ENCODE peak calls at places on chromosomes 16 and 17, in four cellular contexts. R is WTC11, A is GM12878, J is HepG2. B is an unnamed sample.

GRCh38 chr16:56551796-56552738 is 12.8 kb upstream of the MT4 start:
- DNase-seq in R (no peak), A (no peak), J (peak; percentile 84), B (no peak)

GRCh38 chr17:58668598-58668935 is 23.3 kb downstream of the TEX14 start:
- DNase-seq in J (no peak), R (no peak), A (no peak), B (no peak)

GRCh38 chr17:80871341-80871740 is 120.3 kb upstream of the CHMP6 start:
- DNase-seq in J (no peak), R (peak; percentile 8), A (no peak), B (no peak)

GRCh38 chr16:69410285-69410990 is 14.0 kb upstream of the CYB5B start:
- DNase-seq in R (no peak), J (no peak), A (no peak), B (no peak)

GRCh38 chr17:55680983-55681382 is 41.7 kb downstream of the TMEM100 start:
- DNase-seq in A (no peak), J (no peak), R (no peak), B (no peak)

GRCh38 chr17:7015587-7016020 is 3.2 kb downstream of the RNASEK start:
- DNase-seq in J (no peak), R (no peak), A (no peak), B (peak; percentile 27)

GRCh38 chr17:81665205-81666091 is 957 bp downstream of the OXLD1 start:
- DNase-seq in A (no peak), R (no peak), J (peak; percentile 47), B (peak; percentile 68)

GRCh38 chr17:28008526-28008925 is 34.0 kb upstream of the NLK start:
- DNase-seq in R (peak; percentile 80), J (peak; percentile 16), A (no peak), B (peak; percentile 74)

GRCh38 chr16:48444574-48444973 is 59.4 kb upstream of the SIAH1 start:
- DNase-seq in R (no peak), J (no peak), A (no peak), B (no peak)

GRCh38 chr16:60651351-60651750 is 1384.9 kb downstream of the CDH8 start:
- DNase-seq in J (no peak), A (no peak), R (no peak), B (no peak)

GRCh38 chr17:50272711-50273653 is 1.3 kb upstream of the TMEM92 start:
- DNase-seq in A (no peak), R (peak; percentile 84), J (no peak), B (peak; percentile 81)

GRCh38 chr17:55768946-55769624 is 18.2 kb downstream of the PCTP start:
- DNase-seq in J (no peak), R (no peak), A (no peak), B (no peak)

GRCh38 chr16:624522-625401 is 6.0 kb upstream of the WFIKKN1 start:
- DNase-seq in R (no peak), J (no peak), A (no peak), B (no peak)

GRCh38 chr17:81537343-81537855 is 9.2 kb downstream of the FSCN2 start:
- DNase-seq in A (no peak), R (peak; percentile 81), J (no peak), B (peak; percentile 54)

GRCh38 chr16:35516551-35516950 is 2057.1 kb downstream of the TP53TG3F start:
- DNase-seq in J (no peak), R (no peak), A (no peak), B (no peak)

GRCh38 chr17:16820161-16820877 is 130.3 kb downstream of the CCDC144A start:
- DNase-seq in A (no peak), R (no peak), J (no peak), B (no peak)

GRCh38 chr17:79647456-79647915 is 36.6 kb upstream of the RBFOX3 start:
- DNase-seq in R (no peak), A (no peak), J (no peak), B (no peak)

GRCh38 chr16:8631818-8632217 is 10.3 kb downstream of the METTL22 start:
- DNase-seq in J (no peak), R (no peak), A (no peak), B (no peak)

GRCh38 chr16:30603945-30604315 is 6.3 kb downstream of the ZNF689 start:
- DNase-seq in R (no peak), J (no peak), A (no peak), B (no peak)

GRCh38 chr16:73265124-73265838 is 217.4 kb upstream of the ZFHX3 start:
- DNase-seq in R (peak; percentile 32), A (no peak), J (no peak), B (peak; percentile 43)

GRCh38 chr17:82330322-82331239 is 3.0 kb downstream of the SECTM1 start:
- DNase-seq in R (no peak), A (no peak), J (peak; percentile 85), B (peak; percentile 59)

GRCh38 chr17:67862614-67863217 is 37.4 kb downstream of the BPTF start:
- DNase-seq in R (no peak), J (no peak), A (no peak), B (peak; percentile 16)

GRCh38 chr16:55499951-55500350 is 8.9 kb upstream of the LPCAT2 start:
- DNase-seq in A (no peak), J (no peak), R (no peak), B (peak; percentile 1)

GRCh38 chr16:67151431-67152097 is 766 bp upstream of the B3GNT9 start:
- DNase-seq in R (no peak), A (no peak), J (no peak), B (no peak)

GRCh38 chr17:73820686-73821448 is 176.6 kb upstream of the SDK2 start:
- DNase-seq in R (peak; percentile 67), J (no peak), A (no peak), B (peak; percentile 15)

GRCh38 chr17:57735707-57736106 is 9.4 kb downstream of the CCDC182 start:
- DNase-seq in R (peak; percentile 50), J (peak; percentile 37), A (no peak), B (peak; percentile 19)

GRCh38 chr17:3968017-3968416 is 3.8 kb upstream of the ATP2A3 start:
- DNase-seq in A (no peak), R (no peak), J (no peak), B (no peak)

GRCh38 chr16:66359012-66359411 is 7.5 kb upstream of the CDH5 start:
- DNase-seq in A (no peak), J (no peak), R (no peak), B (no peak)

DNA sequence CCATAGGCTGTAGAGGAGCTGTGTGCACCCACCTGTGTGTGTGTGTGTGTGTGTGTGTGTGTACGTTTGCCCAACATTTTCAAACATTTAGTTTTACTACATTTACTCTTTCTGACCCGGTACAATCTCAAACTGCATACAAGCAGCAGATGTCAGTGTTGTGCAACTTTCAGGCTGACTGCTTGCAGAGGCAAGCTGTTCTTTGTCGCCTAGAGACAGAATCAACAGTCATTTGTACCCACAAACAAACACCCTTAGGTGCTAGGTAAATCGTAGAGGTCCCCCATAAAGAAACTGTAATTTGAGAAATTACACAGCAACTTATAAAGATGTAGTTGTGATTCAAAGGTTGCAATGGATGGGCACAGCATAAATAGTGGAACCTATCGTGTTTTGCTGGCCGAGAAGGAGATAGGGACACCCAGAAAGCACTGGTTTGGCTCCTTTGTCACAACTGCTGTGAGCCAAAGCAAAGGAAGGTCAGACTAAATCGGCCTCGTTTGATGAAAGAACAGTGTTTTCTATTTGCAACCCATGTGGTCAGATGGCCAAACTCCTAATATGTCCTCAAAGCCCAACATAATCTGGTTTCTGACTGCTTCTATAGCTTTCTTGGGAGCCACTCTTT is 478.4 kb downstream of the TOX3 start:
- DNase-seq in J (peak; percentile 35), R (peak; percentile 44), A (no peak), B (no peak)
- TF ChIP-seq NR2C2 in J (no peak), R (no peak), A (no peak), B (no peak)

DNA sequence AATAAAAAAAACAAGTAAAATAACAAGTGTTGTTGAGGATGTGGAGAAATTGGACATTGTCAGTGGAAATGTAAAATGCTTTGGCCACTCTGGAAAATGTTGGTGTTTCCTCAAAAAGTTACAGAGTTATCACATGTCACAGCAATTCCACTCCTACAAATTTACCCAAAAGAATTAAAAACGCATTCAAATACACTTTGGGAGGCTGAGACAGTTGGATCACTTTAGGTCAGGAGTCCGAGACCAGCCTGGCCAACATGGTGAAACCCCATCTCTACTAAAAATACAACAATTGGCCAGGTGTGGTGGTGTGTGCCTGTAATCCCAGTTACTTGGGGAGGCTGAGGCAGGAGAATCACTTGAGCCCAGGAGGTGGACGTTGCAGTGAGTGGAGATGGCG is 5.6 kb downstream of the TOP3A start:
- DNase-seq in A (no peak), R (no peak), J (no peak), B (no peak)
- TF ChIP-seq NR2C2 in A (no peak), R (no peak), J (no peak), B (no peak)

GRCh38 chr17:5618511-5618910 is 34.2 kb upstream of the NLRP1 start:
- DNase-seq in R (no peak), J (no peak), A (no peak), B (peak; percentile 10)

GRCh38 chr17:5615476-5615875 is 31.2 kb upstream of the NLRP1 start:
- DNase-seq in A (no peak), J (no peak), R (no peak), B (no peak)

GRCh38 chr17:5619088-5619740 is 34.9 kb upstream of the NLRP1 start:
- DNase-seq in A (peak; percentile 37), J (no peak), R (no peak), B (peak; percentile 81)
- TF ChIP-seq NR2C2 in A (no peak), J (no peak), R (no peak), B (peak; percentile 45)

GRCh38 chr17:34412534-34412933 is 49.5 kb upstream of the CCL1 start:
- DNase-seq in A (no peak), J (no peak), R (no peak), B (peak; percentile 30)
- TF ChIP-seq NR2C2 in A (no peak), J (no peak), R (no peak), B (no peak)

GRCh38 chr16:3020247-3020603 is at the start of gene TNFRSF12A:
- DNase-seq in R (peak; percentile 80), A (no peak), J (peak; percentile 66), B (peak; percentile 94)
- TF ChIP-seq NR2C2 in R (no peak), A (no peak), J (no peak), B (no peak)